ENCODE peak calls at places on chromosomes 11 and 22, in eight cellular contexts. O, U, I, R, V, F, Q and A are unnamed samples. For H3K4me1, the result is how much of the 10 kb centered on the place peaks cover.

GRCh38 chr11:128508785-128509518 is 78.4 kb downstream of the ETS1 start:
- DNase-seq in I (peak), Q (no peak), O (no peak), F (no peak), U (no peak), R (no peak), V (peak), A (peak)

GRCh38 chr11:21489735-21490134 is 703.1 kb upstream of the ANO5 start:
- DNase-seq in O (no peak), F (no peak), V (no peak), Q (no peak), I (no peak), U (no peak), R (no peak), A (no peak)

GRCh38 chr22:28002863-28003565 is 84.0 kb upstream of the PITPNB start:
- DNase-seq in R (no peak), I (no peak), U (no peak), O (no peak), V (peak), F (no peak), Q (no peak), A (no peak)

GRCh38 chr11:59574932-59575904 is 40.4 kb downstream of the OSBP start:
- DNase-seq in I (no peak), R (no peak), F (no peak), U (no peak), V (no peak), Q (no peak), O (no peak), A (peak)

GRCh38 chr22:36828815-36829214 is 12.0 kb upstream of the PVALB start:
- DNase-seq in O (no peak), V (no peak), Q (peak), U (no peak), F (no peak), R (no peak), I (no peak), A (no peak)

GRCh38 chr11:12859872-12860657 is 149.1 kb upstream of the RASSF10 start:
- DNase-seq in I (no peak), V (no peak), Q (no peak), F (no peak), O (no peak), R (no peak), U (no peak), A (no peak)

GRCh38 chr11:121814962-121815361 is 301.1 kb downstream of the BLID start:
- DNase-seq in U (no peak), O (no peak), Q (no peak), I (no peak), V (peak), F (no peak), R (no peak), A (no peak)

GRCh38 chr11:95432714-95433503 is 201.9 kb upstream of the SESN3 start:
- DNase-seq in R (no peak), O (no peak), V (no peak), Q (no peak), I (no peak), F (no peak), U (no peak), A (no peak)

GRCh38 chr22:31447337-31447736 is 42.3 kb downstream of the EIF4ENIF1 start:
- DNase-seq in R (no peak), U (no peak), I (no peak), F (no peak), Q (no peak), O (no peak), V (no peak), A (peak)

GRCh38 chr22:40396882-40397281 is 26.5 kb downstream of the SGSM3 start:
- DNase-seq in R (no peak), U (no peak), I (peak), Q (peak), F (no peak), O (no peak), V (peak), A (peak)

GRCh38 chr11:111777094-111778046 is 11.2 kb upstream of the PPP2R1B start:
- DNase-seq in U (peak), Q (peak), F (no peak), V (peak), O (peak), I (peak), R (peak), A (peak)

GRCh38 chr11:110479070-110479444 is 49.3 kb downstream of the FDX1 start:
- DNase-seq in R (no peak), O (no peak), U (no peak), V (no peak), Q (no peak), F (no peak), I (no peak), A (peak)

GRCh38 chr11:44575288-44575672 is 9.8 kb downstream of the CD82 start:
- DNase-seq in V (peak), Q (no peak), O (peak), R (no peak), U (no peak), I (no peak), F (no peak), A (peak)

GRCh38 chr11:126793596-126793995 is 207.0 kb downstream of the KIRREL3 start:
- DNase-seq in R (no peak), U (no peak), V (no peak), I (no peak), O (no peak), F (no peak), Q (no peak), A (no peak)

GRCh38 chr11:104325093-104325492 is 161.1 kb upstream of the PDGFD start:
- DNase-seq in R (no peak), V (no peak), I (no peak), U (no peak), O (no peak), F (no peak), Q (no peak), A (no peak)

GRCh38 chr11:13944801-13945505 is 17.6 kb upstream of the SPON1 start:
- DNase-seq in O (no peak), Q (no peak), V (no peak), I (no peak), U (no peak), R (no peak), F (no peak), A (no peak)

GRCh38 chr11:114161486-114162250 is 102.2 kb downstream of the ZBTB16 start:
- DNase-seq in I (no peak), V (no peak), U (no peak), F (no peak), R (no peak), Q (no peak), O (no peak), A (no peak)

GRCh38 chr11:126322996-126323395 is 19.1 kb downstream of the DCPS start:
- DNase-seq in R (no peak), I (no peak), O (no peak), U (no peak), F (no peak), V (no peak), Q (no peak), A (no peak)

GRCh38 chr11:30012346-30012745 is 4.5 kb downstream of the KCNA4 start:
- DNase-seq in U (no peak), V (no peak), Q (no peak), I (no peak), O (no peak), R (no peak), F (no peak), A (no peak)

GRCh38 chr11:30016588-30017363 is at the start of gene KCNA4:
- DNase-seq in U (peak), Q (peak), F (no peak), V (no peak), O (no peak), R (no peak), I (no peak), A (peak)

GRCh38 chr11:30018443-30018842 is 1.6 kb upstream of the KCNA4 start:
- DNase-seq in F (no peak), U (no peak), R (no peak), I (no peak), Q (no peak), O (no peak), V (no peak), A (no peak)

GRCh38 chr11:30017467-30017895 is 651 bp upstream of the KCNA4 start:
- DNase-seq in U (no peak), O (no peak), V (no peak), Q (peak), R (no peak), I (no peak), F (no peak), A (no peak)

GRCh38 chr11:30015725-30016449 is 943 bp downstream of the KCNA4 start:
- DNase-seq in V (no peak), O (no peak), F (no peak), I (no peak), R (no peak), U (no peak), Q (no peak), A (no peak)
- H3K9ac ChIP-seq in V (no peak), O (no peak), F (no peak), I (no peak), R (no peak), U (no peak), Q (no peak), A (no peak)

GRCh38 chr22:26701323-26701722 is 43.9 kb downstream of the MIAT start:
- DNase-seq in I (no peak), U (no peak), Q (no peak), O (no peak), R (no peak), F (no peak), V (no peak), A (no peak)

GRCh38 chr22:26707090-26707489 is 49.7 kb downstream of the MIAT start:
- DNase-seq in R (no peak), V (no peak), Q (no peak), F (no peak), O (no peak), I (no peak), U (no peak), A (no peak)

GRCh38 chr22:26700462-26700861 is 43.1 kb downstream of the MIAT start:
- DNase-seq in F (no peak), Q (no peak), I (no peak), V (no peak), U (no peak), R (no peak), O (no peak), A (no peak)

GRCh38 chr22:26707581-26707980 is 50.2 kb downstream of the MIAT start:
- DNase-seq in I (no peak), Q (no peak), F (no peak), R (no peak), U (no peak), O (no peak), V (peak), A (no peak)

GRCh38 chr22:26702906-26703830 is 45.8 kb downstream of the MIAT start:
- DNase-seq in Q (no peak), V (peak), U (no peak), I (peak), O (no peak), F (no peak), R (no peak), A (peak)
- H3K4me3 ChIP-seq in Q (no peak), V (no peak), U (no peak), I (no peak), O (no peak), F (no peak), R (no peak), A (no peak)

DNA sequence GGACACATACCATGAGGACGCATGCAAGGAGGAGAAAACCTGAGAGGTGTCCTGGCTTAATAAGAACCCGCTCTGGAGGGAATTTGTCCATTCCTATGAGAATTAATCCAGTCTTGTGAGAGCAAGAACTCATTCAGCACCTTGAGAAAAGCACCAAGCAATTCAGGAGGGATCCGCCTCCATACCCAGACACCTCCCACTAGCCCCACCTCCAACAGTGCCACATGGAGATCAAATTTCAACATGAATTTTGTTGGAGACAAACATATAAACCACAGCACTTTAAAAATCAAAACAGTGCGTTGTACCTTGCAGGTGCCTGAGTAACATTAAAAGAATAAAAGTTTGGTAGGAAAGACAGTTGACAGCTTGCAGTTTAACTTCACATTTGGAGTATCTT is 11.4 kb downstream of the UBE4A start:
- DNase-seq in O (no peak), F (no peak), Q (no peak), V (no peak), I (no peak), U (no peak), R (no peak), A (no peak)
- H3K4me1 ChIP-seq in O (under half), F (under half), Q (under half), V (under half), I (under half), U (under half), R (under half), A (under half)

DNA sequence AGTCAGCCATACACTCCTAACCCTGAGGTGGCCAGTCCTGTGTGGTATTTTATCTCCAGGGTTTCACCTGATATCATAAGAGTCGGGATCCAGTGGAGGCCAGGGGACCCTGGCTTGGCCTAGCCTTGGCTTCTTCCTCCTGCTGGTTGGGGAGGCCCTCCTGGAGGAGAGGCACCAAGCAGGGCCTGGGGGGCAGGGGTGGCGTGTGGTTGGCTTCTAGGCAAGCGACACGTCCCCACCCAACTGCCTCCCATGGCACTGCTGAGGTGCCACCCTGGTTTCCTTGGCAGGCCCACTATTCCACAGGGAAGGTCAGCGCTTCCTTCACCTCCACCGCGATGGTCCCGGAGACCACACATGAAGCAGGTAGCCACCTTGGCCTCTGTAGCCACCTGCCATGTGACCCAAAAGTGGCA is 20.4 kb downstream of the PPIL2 start:
- DNase-seq in R (no peak), I (no peak), U (no peak), V (no peak), F (no peak), Q (no peak), O (no peak), A (no peak)
- H3K9ac ChIP-seq in R (no peak), I (no peak), U (no peak), V (no peak), F (no peak), Q (no peak), O (no peak), A (no peak)

GRCh38 chr22:46007848-46008261 is 30.9 kb upstream of the WNT7B start:
- DNase-seq in U (no peak), Q (peak), R (no peak), O (no peak), I (peak), F (no peak), V (peak), A (peak)
- H3K4me3 ChIP-seq in U (no peak), Q (no peak), R (no peak), O (no peak), I (peak), F (no peak), V (no peak), A (peak)

GRCh38 chr11:56693428-56693827 is 5.5 kb upstream of the OR9G1 start:
- DNase-seq in I (no peak), Q (no peak), U (no peak), O (no peak), F (no peak), V (no peak), R (no peak), A (no peak)

GRCh38 chr11:56700242-56700918 is 1.5 kb downstream of the OR9G1 start:
- DNase-seq in V (peak), Q (peak), F (no peak), I (no peak), U (no peak), R (no peak), O (peak), A (no peak)

GRCh38 chr11:56700919-56701485 is 2.1 kb downstream of the OR9G1 start:
- DNase-seq in R (no peak), O (no peak), F (no peak), Q (no peak), I (no peak), U (no peak), V (no peak), A (no peak)

DNA sequence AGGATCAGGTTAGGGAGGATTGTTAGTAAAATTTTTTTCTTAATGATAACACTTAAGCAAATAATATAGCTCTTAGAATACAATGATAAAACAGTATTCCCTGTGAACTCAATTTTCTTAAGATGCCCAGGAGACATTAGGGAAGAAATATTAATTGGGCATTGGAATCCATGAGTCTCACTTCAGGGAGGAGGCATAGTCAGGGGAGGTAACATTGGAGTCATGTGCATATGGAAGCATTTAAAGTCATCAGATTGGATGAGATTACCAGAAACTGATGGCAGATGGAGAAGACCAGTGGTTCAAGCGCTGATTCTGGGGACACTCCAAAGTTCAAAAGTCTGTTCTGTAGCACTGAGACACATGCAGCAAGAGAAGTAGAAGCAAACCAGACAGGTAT is at the start of gene OR9G1:
- DNase-seq in U (no peak), V (no peak), F (no peak), I (no peak), O (no peak), Q (no peak), R (no peak), A (no peak)
- H3K4me1 ChIP-seq in U (under half), V (under half), F (under half), I (under half), O (under half), Q (under half), R (under half), A (under half)